ENCODE peak calls at places on chromosomes 11 and 22, in four cellular contexts. F is mucosa of descending colon, B is mammary epithelial cell, Z is dorsolateral prefrontal cortex. T is an unnamed sample.

GRCh38 chr11:125295922-125296321 is 131.4 kb downstream of the PKNOX2 start:
- DNase-seq in F (no peak), Z (no peak), B (no peak), T (no peak)

GRCh38 chr11:61526956-61527731 is 18.6 kb downstream of the LRRC10B start:
- DNase-seq in Z (no peak), F (no peak), B (no peak), T (no peak)

GRCh38 chr22:17787159-17788022 is 13.1 kb upstream of the BID start:
- DNase-seq in B (no peak), Z (no peak), F (no peak), T (no peak)

GRCh38 chr22:27032121-27032761 is 374.9 kb downstream of the MIAT start:
- DNase-seq in B (no peak), Z (peak), F (no peak), T (no peak)

GRCh38 chr11:2800655-2801531 is 84.7 kb downstream of the CDKN1C start:
- DNase-seq in B (no peak), Z (no peak), F (peak), T (no peak)

GRCh38 chr22:17836977-17837742 is 62.9 kb upstream of the BID start:
- DNase-seq in Z (peak), F (no peak), B (no peak), T (peak)

GRCh38 chr11:87056091-87056490 is 18.4 kb downstream of the TMEM135 start:
- DNase-seq in B (no peak), Z (no peak), F (no peak), T (no peak)

GRCh38 chr22:39266398-39267030 is 21.7 kb upstream of the PDGFB start:
- DNase-seq in B (no peak), Z (no peak), F (no peak), T (no peak)

GRCh38 chr11:69135420-69136363 is 20.0 kb upstream of the SMIM38 start:
- DNase-seq in Z (no peak), B (peak), F (no peak), T (no peak)

GRCh38 chr11:10866893-10867331 is 9.1 kb upstream of the ZBED5 start:
- DNase-seq in Z (no peak), F (no peak), B (no peak), T (peak)

GRCh38 chr11:68832476-68833176 is 9.1 kb downstream of the CPT1A start:
- DNase-seq in B (peak), Z (no peak), F (no peak), T (no peak)

GRCh38 chr11:102757823-102758549 is 22.4 kb downstream of the MMP10 start:
- DNase-seq in Z (no peak), F (no peak), B (peak), T (peak)

GRCh38 chr11:128045094-128045725 is 542.1 kb downstream of the ETS1 start:
- DNase-seq in F (no peak), Z (no peak), B (no peak), T (no peak)

GRCh38 chr11:61297341-61297740 is 2.2 kb upstream of the VWCE start:
- DNase-seq in Z (no peak), B (no peak), F (no peak), T (peak)

GRCh38 chr11:118238947-118239346 is 13.2 kb downstream of the MPZL3 start:
- DNase-seq in F (no peak), Z (no peak), B (no peak), T (peak)

GRCh38 chr11:107102692-107103463 is 84.6 kb upstream of the GUCY1A2 start:
- DNase-seq in Z (peak), F (no peak), B (no peak), T (no peak)

GRCh38 chr11:57493507-57494503 is 21.7 kb downstream of the SLC43A1 start:
- DNase-seq in F (no peak), Z (no peak), B (peak), T (peak)

GRCh38 chr11:81869337-81870065 is 864.2 kb downstream of the FAM181B start:
- DNase-seq in B (peak), Z (no peak), F (no peak), T (peak)

GRCh38 chr11:8030526-8031247 is 43.5 kb downstream of the EIF3F start:
- DNase-seq in B (no peak), Z (no peak), F (no peak), T (no peak)

GRCh38 chr22:41480397-41480735 is 11.4 kb downstream of the ACO2 start:
- DNase-seq in F (no peak), Z (no peak), B (no peak), T (no peak)

GRCh38 chr11:111674941-111675340 is 72.7 kb downstream of the SIK2 start:
- DNase-seq in Z (no peak), F (no peak), B (no peak), T (no peak)

GRCh38 chr22:49331223-49331815 is 496.4 kb downstream of the BRD1 start:
- DNase-seq in Z (no peak), F (no peak), B (no peak), T (no peak)

GRCh38 chr11:5380740-5381342 is 2.8 kb upstream of the OR51M1 start:
- DNase-seq in Z (peak), F (no peak), B (peak), T (peak)

GRCh38 chr11:57467508-57468157 is 7.3 kb downstream of the RTN4RL2 start:
- DNase-seq in F (peak), Z (no peak), B (no peak), T (no peak)

GRCh38 chr11:8707541-8708270 is 25.1 kb downstream of the RPL27A start:
- DNase-seq in B (no peak), Z (peak), F (peak), T (no peak)

DNA sequence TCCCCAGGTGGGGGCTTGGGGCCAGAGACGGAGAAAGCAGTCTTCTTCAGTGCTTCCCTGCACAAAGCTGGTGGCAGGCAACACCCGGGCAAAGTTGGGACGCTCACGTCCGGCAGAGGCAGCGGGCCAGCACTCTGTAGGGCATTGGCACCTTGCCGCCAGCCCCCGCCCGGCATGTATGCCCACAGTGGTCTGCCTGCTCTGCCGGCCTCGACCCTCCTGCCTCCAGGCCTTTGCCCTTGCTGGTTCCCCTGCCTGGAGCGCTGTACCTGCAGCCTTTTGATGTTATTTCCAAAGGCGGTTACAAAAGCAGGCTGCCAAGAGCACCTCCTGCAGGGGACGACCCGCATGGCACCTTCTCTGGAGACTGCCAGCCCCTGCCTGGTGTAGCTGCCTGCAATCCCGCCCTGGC is 56.5 kb upstream of the SHISAL1 start:
- DNase-seq in B (no peak), Z (no peak), F (peak), T (no peak)
- TF ChIP-seq CTCF in B (peak), Z (no peak), F (no peak), T (peak)

GRCh38 chr11:130703489-130704190 is 212.6 kb downstream of the SNX19 start:
- DNase-seq in F (no peak), Z (no peak), B (no peak), T (no peak)

GRCh38 chr11:130699561-130699960 is 216.7 kb downstream of the SNX19 start:
- DNase-seq in B (no peak), Z (no peak), F (no peak), T (no peak)

GRCh38 chr11:130693543-130693942 is 222.7 kb downstream of the SNX19 start:
- DNase-seq in B (no peak), F (no peak), Z (no peak), T (no peak)

GRCh38 chr11:130700092-130700491 is 216.2 kb downstream of the SNX19 start:
- DNase-seq in F (no peak), B (no peak), Z (no peak), T (no peak)

DNA sequence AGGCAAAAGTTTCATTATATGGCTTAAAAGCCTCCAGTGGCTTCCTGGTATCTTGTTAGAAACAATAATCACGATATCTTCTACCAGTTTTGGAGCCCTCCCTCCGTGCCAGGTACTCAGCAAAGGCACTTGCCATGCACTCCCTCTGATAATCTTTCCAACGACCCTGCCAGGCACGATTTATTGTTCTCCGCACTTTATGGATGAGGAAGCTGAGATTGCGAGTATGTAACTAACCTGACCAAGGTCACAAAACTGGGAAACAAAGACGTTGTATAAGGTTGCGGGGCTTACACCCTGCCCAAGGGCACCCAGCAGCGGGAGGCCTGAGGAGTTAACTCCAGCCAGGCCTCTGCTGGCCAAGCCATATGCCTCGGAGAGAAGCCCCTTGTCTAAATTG is 218.1 kb downstream of the SNX19 start:
- DNase-seq in F (no peak), Z (no peak), B (no peak), T (no peak)
- H3K4me3 ChIP-seq in F (no peak), Z (no peak), B (no peak), T (no peak)

GRCh38 chr22:31556627-31557203 is 60.4 kb downstream of the SFI1 start:
- DNase-seq in Z (no peak), F (no peak), B (peak), T (peak)

GRCh38 chr22:31567196-31567595 is 70.9 kb downstream of the SFI1 start:
- DNase-seq in B (no peak), F (no peak), Z (no peak), T (no peak)

GRCh38 chr22:31566484-31566883 is 70.1 kb downstream of the SFI1 start:
- DNase-seq in F (no peak), Z (no peak), B (no peak), T (no peak)

GRCh38 chr22:31561970-31562369 is 65.6 kb downstream of the SFI1 start:
- DNase-seq in F (no peak), B (no peak), Z (no peak), T (no peak)

DNA sequence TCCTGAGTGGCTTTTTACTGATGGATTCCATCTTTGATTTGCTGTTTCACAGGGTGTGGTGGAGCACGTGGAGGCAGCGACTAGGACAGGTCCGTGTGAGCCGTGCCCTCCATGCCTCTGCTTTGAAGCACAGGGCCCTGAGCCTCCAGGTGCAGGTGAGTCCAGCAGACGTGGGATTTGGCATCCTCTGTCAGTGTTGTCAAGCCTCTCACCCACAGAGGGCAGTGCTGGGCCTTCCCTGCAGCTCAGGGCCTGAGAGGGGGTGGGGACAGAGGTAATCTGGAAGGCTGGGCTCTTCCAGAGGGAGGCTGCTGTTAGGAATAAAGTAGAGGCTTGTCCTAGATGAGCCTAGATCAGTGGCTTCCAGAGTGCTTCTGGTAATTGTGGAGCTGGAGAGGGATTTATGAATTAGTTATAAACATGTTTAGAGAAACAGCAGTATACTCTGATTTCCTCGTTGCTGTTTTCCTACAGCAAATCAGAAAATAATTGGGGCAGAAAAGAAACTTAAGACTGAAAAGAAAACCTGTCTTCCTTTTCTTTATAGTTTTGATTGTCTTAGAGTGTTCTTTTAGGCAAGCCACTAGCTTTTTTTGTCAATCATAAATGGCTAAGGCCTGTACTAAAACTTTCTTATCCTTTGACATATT is 65.0 kb downstream of the SFI1 start:
- DNase-seq in Z (peak), B (peak), F (peak), T (peak)
- TF ChIP-seq CTCF in Z (peak), B (peak), F (peak), T (peak)

GRCh38 chr11:122097419-122098001 is 18.5 kb downstream of the BLID start:
- DNase-seq in B (peak), Z (no peak), F (no peak), T (peak)

GRCh38 chr11:122100222-122101080 is 15.6 kb downstream of the BLID start:
- DNase-seq in F (peak), B (peak), Z (peak), T (peak)

GRCh38 chr11:122098223-122098980 is 17.6 kb downstream of the BLID start:
- DNase-seq in Z (no peak), B (no peak), F (no peak), T (peak)

GRCh38 chr11:122101625-122102291 is 14.3 kb downstream of the BLID start:
- DNase-seq in F (peak), Z (peak), B (peak), T (peak)

GRCh38 chr11:122099345-122100045 is 16.5 kb downstream of the BLID start:
- DNase-seq in F (no peak), Z (no peak), B (peak), T (peak)
- H3K4me3 ChIP-seq in F (no peak), Z (peak), B (peak), T (peak)

GRCh38 chr22:50570861-50571260 is 7.4 kb downstream of the CPT1B start:
- DNase-seq in F (no peak), Z (no peak), B (no peak), T (no peak)
- TF ChIP-seq CTCF in F (no peak), Z (no peak), B (no peak), T (no peak)

GRCh38 chr11:65133724-65134123 is 595 bp downstream of the SYVN1 start:
- DNase-seq in F (peak), B (no peak), Z (no peak), T (no peak)
- H3K4me3 ChIP-seq in F (peak), B (peak), Z (peak), T (peak)

GRCh38 chr22:22879675-22880029 is 8.0 kb upstream of the IGLL5 start:
- DNase-seq in F (no peak), B (no peak), Z (no peak), T (no peak)

GRCh38 chr22:22880645-22881044 is 7.0 kb upstream of the IGLL5 start:
- DNase-seq in F (no peak), Z (no peak), B (no peak), T (no peak)

GRCh38 chr22:22878211-22878570 is 9.4 kb upstream of the IGLL5 start:
- DNase-seq in Z (no peak), F (no peak), B (no peak), T (no peak)

GRCh38 chr22:22877523-22878210 is 9.9 kb upstream of the IGLL5 start:
- DNase-seq in B (peak), F (peak), Z (peak), T (peak)

GRCh38 chr22:22878801-22879674 is 8.6 kb upstream of the IGLL5 start:
- DNase-seq in Z (no peak), B (no peak), F (no peak), T (no peak)
- TF ChIP-seq CTCF in Z (no peak), B (peak), F (no peak), T (no peak)

DNA sequence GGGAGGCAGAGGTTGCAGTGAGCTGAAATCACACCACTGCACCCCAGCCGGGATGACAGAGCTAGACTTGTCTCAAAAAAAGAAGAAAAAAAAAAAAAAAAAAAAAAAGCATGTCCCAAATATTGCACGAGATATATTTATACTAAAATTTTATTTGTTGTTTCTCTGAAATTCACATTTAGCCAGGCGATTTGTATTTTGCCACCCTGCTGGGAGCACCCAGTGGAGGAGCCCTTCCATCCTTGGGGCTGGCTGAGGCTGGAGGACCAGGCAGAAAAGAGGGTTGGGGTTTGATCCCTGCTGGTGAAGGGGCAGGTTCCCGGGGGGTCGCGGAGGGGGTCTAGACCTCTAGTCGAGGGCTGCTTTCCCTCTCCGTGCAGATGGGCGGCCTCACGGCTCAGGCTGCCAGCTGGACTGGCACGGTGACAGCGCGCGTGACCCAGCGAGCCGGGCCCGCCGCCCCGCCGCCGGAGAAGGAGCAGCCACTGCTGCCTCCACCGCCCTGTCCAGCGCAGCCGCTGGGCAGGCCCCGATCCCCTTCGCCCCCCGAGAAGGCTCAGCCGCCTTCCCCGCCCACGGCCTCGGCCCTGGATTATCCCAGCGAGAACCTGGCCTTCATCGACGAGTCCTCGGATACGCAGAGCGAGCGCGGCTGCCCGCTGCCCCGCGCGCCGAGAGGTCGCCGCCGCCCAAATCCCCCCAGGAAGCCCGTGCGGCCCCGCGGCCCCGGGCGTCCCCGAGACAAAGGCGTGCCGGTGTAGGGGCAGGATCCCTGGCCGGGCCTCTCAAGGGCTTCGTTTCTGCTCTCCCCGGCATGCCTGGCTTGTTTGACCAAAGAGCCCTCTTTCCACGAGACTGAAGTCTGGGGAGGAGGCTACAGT is 952 bp upstream of the CATSPERZ start:
- DNase-seq in B (no peak), F (no peak), Z (peak), T (no peak)
- H3K4me3 ChIP-seq in B (no peak), F (no peak), Z (peak), T (no peak)

DNA sequence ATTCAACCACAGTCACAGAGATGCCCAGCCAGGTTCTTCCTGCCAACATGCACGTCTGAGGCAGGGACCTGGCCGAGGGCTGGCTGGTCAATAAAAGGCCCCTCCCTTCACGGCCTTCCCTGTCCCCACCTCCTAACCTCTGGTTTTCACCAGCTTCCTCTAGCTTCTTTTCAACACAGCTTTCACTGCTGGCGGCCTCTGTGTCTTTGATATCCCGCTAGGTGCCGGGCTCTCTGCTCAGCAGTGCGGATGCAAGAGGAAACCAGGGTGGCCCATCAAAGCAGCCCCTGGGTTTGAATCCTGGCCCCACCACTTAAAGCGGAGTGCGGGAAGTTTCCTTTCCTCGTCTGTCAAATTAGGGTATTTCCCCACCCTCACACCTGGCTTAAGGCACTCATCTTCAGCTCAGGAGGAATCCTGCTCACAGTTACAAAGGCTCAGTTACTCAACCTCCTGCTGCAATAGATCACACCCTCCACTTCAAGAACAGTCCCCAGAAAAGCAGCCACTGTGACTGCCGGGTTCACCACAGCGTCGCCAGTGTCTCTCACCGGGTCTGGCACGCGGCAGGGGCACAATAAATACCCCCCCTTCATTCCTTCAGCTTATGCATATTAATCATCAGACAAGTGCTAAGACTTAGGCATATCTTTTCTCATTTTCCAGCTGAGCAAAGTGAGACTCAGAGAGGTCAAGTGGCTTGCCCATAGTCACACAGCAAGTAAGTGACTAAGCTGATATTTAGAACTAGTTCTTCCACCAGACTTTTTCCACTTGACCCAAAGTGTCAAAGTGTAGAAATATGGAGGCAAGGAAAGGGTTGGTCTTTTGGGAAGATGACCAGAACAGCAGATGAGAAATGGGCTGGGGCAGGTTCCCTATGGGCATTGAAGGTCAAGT is 45.7 kb downstream of the TXN2 start:
- DNase-seq in B (peak), Z (no peak), F (peak), T (peak)
- TF ChIP-seq CTCF in B (no peak), Z (no peak), F (no peak), T (no peak)